ENCODE peak calls at places on chromosomes 13 and 19, in five cellular contexts. P is hippocampal formation; C is stimulated activated CD4-positive, alpha-beta T cell treated with anti-CD3 and anti-CD28 coated beads, TNF-alpha, amount 100 ng/mL, for 48 hours; J is heart right ventricle; A is T-helper 1 cell. Q is an unnamed sample.

GRCh38 chr19:48325265-48325910 is at the start of gene EMP3:
- DNase-seq in A (peak), P (no peak), J (peak), C (peak), Q (peak)

GRCh38 chr13:98080280-98080679 is 62.6 kb upstream of the FARP1 start:
- DNase-seq in C (no peak), J (no peak), A (no peak), P (no peak), Q (no peak)

GRCh38 chr13:94345374-94346195 is 133.9 kb downstream of the DCT start:
- DNase-seq in P (peak), A (no peak), J (no peak), C (no peak), Q (no peak)

GRCh38 chr19:35963514-35963913 is 27.3 kb downstream of the LRFN3 start:
- DNase-seq in C (no peak), J (no peak), A (peak), P (no peak), Q (no peak)

GRCh38 chr13:73998631-73999030 is 135.6 kb downstream of the KLF12 start:
- DNase-seq in A (no peak), J (no peak), C (no peak), P (no peak), Q (no peak)

GRCh38 chr13:34657716-34658115 is 284.4 kb upstream of the NBEA start:
- DNase-seq in A (no peak), C (no peak), P (no peak), J (no peak), Q (no peak)

GRCh38 chr19:38788478-38789243 is at the start of gene LGALS7B:
- DNase-seq in P (no peak), C (no peak), A (no peak), J (no peak), Q (no peak)

GRCh38 chr19:17796013-17796837 is 1.3 kb downstream of the B3GNT3 start:
- DNase-seq in C (no peak), P (no peak), A (no peak), J (no peak), Q (no peak)

GRCh38 chr13:50236898-50237318 is 221.7 kb downstream of the KCNRG start:
- DNase-seq in C (no peak), J (no peak), P (no peak), A (peak), Q (no peak)

GRCh38 chr19:10363789-10364281 is 16.5 kb downstream of the TYK2 start:
- DNase-seq in A (no peak), P (no peak), J (no peak), C (no peak), Q (no peak)

GRCh38 chr19:1065606-1066109 is 1.3 kb upstream of the ARHGAP45 start:
- DNase-seq in A (no peak), C (no peak), J (no peak), P (no peak), Q (no peak)

GRCh38 chr19:15635016-15635805 is 5.5 kb upstream of the CYP4F3 start:
- DNase-seq in P (no peak), C (no peak), A (no peak), J (no peak), Q (no peak)

GRCh38 chr19:6680141-6680540 is 10.2 kb upstream of the TNFSF14 start:
- DNase-seq in J (no peak), C (no peak), A (no peak), P (no peak), Q (no peak)

GRCh38 chr13:112104873-112105234 is 37.9 kb downstream of the SOX1 start:
- DNase-seq in P (no peak), C (no peak), A (no peak), J (no peak), Q (no peak)

GRCh38 chr13:40109324-40109958 is 454.0 kb downstream of the COG6 start:
- DNase-seq in P (no peak), J (no peak), C (no peak), A (no peak), Q (no peak)

GRCh38 chr13:76380436-76381065 is 505.7 kb downstream of the KCTD12 start:
- DNase-seq in A (no peak), C (no peak), P (peak), J (no peak), Q (no peak)

GRCh38 chr13:97224544-97225324 is 2.6 kb downstream of the MBNL2 start:
- DNase-seq in A (no peak), J (no peak), P (no peak), C (no peak), Q (no peak)

GRCh38 chr13:73702419-73703071 is 431.7 kb downstream of the KLF12 start:
- DNase-seq in A (peak), P (no peak), J (no peak), C (no peak), Q (no peak)

GRCh38 chr19:31838163-31838798 is 489.0 kb upstream of the TSHZ3 start:
- DNase-seq in A (no peak), P (peak), C (no peak), J (no peak), Q (no peak)

Q was measured in CMK.